ENCODE peak calls at places on chromosomes 13 and 19, in ten cellular contexts. Z, E, V, B, T, X, D, J, P and A are unnamed samples. For H3K4me1, the result is how much of the 10 kb centered on the place peaks cover.

GRCh38 chr19:28294395-28294794 is 918.6 kb downstream of the UQCRFS1 start:
- DNase-seq in B (no peak), J (no peak), D (no peak), T (no peak), V (no peak), X (no peak), E (peak), P (no peak), Z (no peak), A (no peak)

GRCh38 chr19:16121141-16121540 is 9.5 kb downstream of the RAB8A start:
- DNase-seq in B (no peak), V (no peak), J (no peak), E (no peak), T (no peak), D (no peak), P (no peak), Z (no peak), X (no peak), A (no peak)

GRCh38 chr19:55687281-55688172 is 12.5 kb downstream of the EPN1 start:
- DNase-seq in V (peak), X (no peak), D (no peak), Z (no peak), T (no peak), P (no peak), B (no peak), E (peak), J (no peak), A (peak)

GRCh38 chr13:29594310-29594709 is 1.2 kb downstream of the SLC7A1 start:
- DNase-seq in T (peak), D (peak), V (no peak), Z (no peak), X (peak), J (no peak), P (peak), E (peak), B (no peak), A (no peak)

GRCh38 chr19:43626838-43627237 is 7.4 kb upstream of the ZNF428 start:
- DNase-seq in J (no peak), V (no peak), B (no peak), T (no peak), Z (no peak), X (no peak), E (no peak), P (no peak), D (no peak), A (no peak)

GRCh38 chr13:101567841-101568240 is 115.4 kb downstream of the ITGBL1 start:
- DNase-seq in D (no peak), P (no peak), X (no peak), T (no peak), E (no peak), J (no peak), Z (no peak), B (no peak), V (no peak), A (no peak)

GRCh38 chr19:29712744-29713516 is 2.1 kb downstream of the C19orf12 start:
- DNase-seq in V (no peak), P (no peak), X (no peak), E (no peak), B (no peak), Z (no peak), T (no peak), J (no peak), D (no peak), A (no peak)

GRCh38 chr13:80654638-80655249 is 313.8 kb upstream of the SPRY2 start:
- DNase-seq in X (no peak), B (no peak), Z (no peak), J (no peak), T (no peak), P (peak), V (peak), D (no peak), E (no peak), A (peak)

GRCh38 chr13:35484384-35484783 is 7.9 kb upstream of the MAB21L1 start:
- DNase-seq in E (no peak), X (no peak), V (no peak), D (no peak), J (no peak), T (no peak), Z (no peak), P (no peak), B (no peak), A (no peak)

GRCh38 chr19:8316351-8317125 is 4.6 kb downstream of the NDUFA7 start:
- DNase-seq in T (no peak), X (no peak), B (no peak), V (no peak), D (no peak), P (no peak), E (no peak), J (no peak), Z (no peak), A (no peak)

GRCh38 chr13:46962286-46962941 is 65.6 kb upstream of the HTR2A start:
- DNase-seq in E (no peak), T (no peak), P (peak), V (no peak), Z (no peak), X (no peak), B (no peak), D (no peak), J (no peak), A (no peak)

GRCh38 chr13:38582133-38582532 is 104.7 kb upstream of the FREM2 start:
- DNase-seq in B (no peak), J (no peak), Z (no peak), V (no peak), D (no peak), T (peak), P (peak), E (no peak), X (peak), A (no peak)

GRCh38 chr13:106155411-106155810 is 380.1 kb downstream of the EFNB2 start:
- DNase-seq in X (no peak), V (no peak), Z (no peak), E (no peak), J (no peak), D (no peak), B (no peak), P (no peak), T (no peak), A (no peak)

GRCh38 chr19:29088761-29089160 is 124.2 kb downstream of the UQCRFS1 start:
- DNase-seq in Z (no peak), J (peak), D (no peak), P (no peak), X (no peak), E (no peak), B (no peak), T (no peak), V (peak), A (no peak)

GRCh38 chr19:14165986-14166385 is 29.6 kb upstream of the ASF1B start:
- DNase-seq in X (no peak), P (no peak), T (no peak), D (no peak), B (no peak), E (no peak), J (no peak), Z (no peak), V (no peak), A (no peak)

GRCh38 chr13:33058816-33059215 is 42.6 kb downstream of the KL start:
- DNase-seq in X (no peak), E (no peak), J (no peak), B (no peak), P (no peak), T (no peak), D (no peak), V (no peak), Z (no peak), A (no peak)

GRCh38 chr19:45472557-45473365 is 5.0 kb downstream of the FOSB start:
- DNase-seq in E (no peak), D (no peak), B (no peak), T (no peak), J (no peak), V (peak), X (no peak), P (peak), Z (peak), A (peak)

GRCh38 chr13:110882972-110883371 is 31.9 kb downstream of the ANKRD10 start:
- DNase-seq in X (no peak), V (no peak), E (no peak), Z (no peak), P (no peak), J (no peak), D (no peak), B (no peak), T (no peak), A (no peak)

GRCh38 chr19:33143897-33144405 is 12.0 kb downstream of the WDR88 start:
- DNase-seq in B (peak), T (peak), E (peak), X (peak), D (peak), V (peak), P (peak), J (peak), Z (peak), A (peak)

DNA sequence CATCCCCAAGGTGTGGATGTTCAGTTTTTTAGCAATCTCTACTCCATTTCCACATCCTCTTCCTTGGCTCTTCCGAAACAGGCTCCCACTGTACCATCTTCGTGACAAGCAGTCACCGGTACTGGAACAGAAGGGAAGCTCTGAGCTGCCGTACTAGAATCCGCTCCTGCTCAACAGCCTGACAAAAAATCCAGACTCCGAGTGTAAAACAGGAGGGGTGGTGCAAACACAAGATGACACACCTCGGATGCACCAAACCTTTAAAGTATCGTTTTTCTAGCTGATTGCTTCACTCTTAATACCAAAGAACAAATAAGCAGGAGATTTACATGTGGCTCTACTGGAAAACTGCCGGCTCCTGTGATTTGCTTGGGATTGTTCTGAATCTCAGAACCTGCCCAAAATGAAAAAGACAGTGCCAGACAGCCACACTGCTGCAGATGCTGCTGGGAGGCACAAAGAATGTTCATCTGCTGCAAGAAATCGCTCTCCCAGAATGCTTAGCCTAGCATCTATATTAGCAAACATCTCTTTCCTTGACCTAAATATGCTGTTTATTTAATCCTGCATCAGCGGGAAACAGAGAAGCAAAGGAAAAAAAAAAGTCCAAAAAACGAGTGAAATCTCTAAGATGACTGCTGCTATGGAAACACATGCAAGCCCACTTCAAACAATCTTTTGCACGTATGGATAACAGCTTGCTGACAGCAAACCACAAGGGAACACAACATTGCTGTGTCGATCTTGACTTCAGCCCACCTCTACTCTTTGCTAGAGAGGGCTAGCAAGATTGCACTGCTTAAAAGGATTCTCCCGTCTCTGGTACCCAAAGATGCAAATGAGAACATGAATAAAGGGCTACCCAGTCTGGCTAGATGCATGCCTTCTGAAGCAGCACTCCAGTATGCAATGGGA is 38.0 kb upstream of the DOCK9 start:
- DNase-seq in P (no peak), D (no peak), J (no peak), E (no peak), V (no peak), X (no peak), B (no peak), T (no peak), Z (no peak), A (no peak)
- TF ChIP-seq POLR2AphosphoS5 in P (no peak), D (no peak), J (no peak), E (no peak), V (no peak), X (no peak), B (no peak), T (no peak), Z (no peak), A (no peak)

GRCh38 chr19:10976200-10976892 is 15.5 kb downstream of the SMARCA4 start:
- DNase-seq in P (no peak), T (no peak), X (peak), D (peak), J (no peak), E (no peak), V (no peak), B (no peak), Z (no peak), A (no peak)

GRCh38 chr19:10979950-10980349 is 19.1 kb downstream of the SMARCA4 start:
- DNase-seq in J (no peak), P (no peak), D (no peak), V (no peak), T (no peak), X (no peak), E (peak), Z (no peak), B (no peak), A (no peak)

GRCh38 chr19:10971107-10971715 is 10.4 kb downstream of the SMARCA4 start:
- DNase-seq in P (no peak), E (no peak), T (no peak), V (no peak), D (no peak), X (no peak), Z (no peak), B (no peak), J (no peak), A (no peak)

GRCh38 chr19:10977773-10978155 is 16.9 kb downstream of the SMARCA4 start:
- DNase-seq in X (no peak), Z (no peak), B (no peak), E (no peak), J (no peak), D (no peak), T (no peak), P (no peak), V (no peak), A (no peak)

DNA sequence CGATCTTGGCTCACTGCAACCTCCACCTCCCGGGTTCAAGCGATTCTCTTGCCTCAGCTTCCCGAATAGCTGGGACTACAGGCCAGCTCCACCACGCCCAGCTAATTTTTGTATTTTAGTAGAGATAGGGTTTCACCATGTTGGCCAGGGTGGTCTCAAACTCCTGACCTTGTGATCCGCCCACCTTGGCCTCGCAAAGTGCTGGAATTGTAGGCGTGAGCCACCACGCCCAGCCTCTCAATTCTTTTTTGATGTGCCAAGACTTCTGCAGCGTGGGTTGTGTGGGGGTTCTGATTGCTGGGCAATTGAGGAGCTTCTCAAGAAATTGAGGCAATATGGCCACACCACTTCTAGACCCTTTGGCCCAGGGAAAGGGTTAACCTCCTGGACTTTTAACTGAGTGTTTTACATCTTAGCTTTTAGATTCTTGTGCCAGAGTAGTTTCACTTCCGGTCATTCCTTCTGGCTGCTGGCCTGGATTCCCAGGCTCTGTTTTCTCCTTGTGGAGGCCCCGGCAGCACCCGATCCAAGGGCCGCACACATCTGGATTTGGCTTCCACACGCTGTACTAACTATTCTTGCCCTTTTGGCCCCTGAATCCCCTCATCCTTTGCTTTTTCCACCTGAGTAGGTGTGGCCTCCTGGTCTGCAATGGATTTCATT is 14.7 kb downstream of the SMARCA4 start:
- DNase-seq in Z (no peak), X (no peak), V (no peak), D (peak), T (no peak), B (no peak), J (no peak), P (no peak), E (no peak), A (no peak)
- H3K4me1 ChIP-seq in Z (under half), X (under half), V (under half), D (under half), T (under half), B (under half), J (under half), P (under half), E (under half), A (half or more)

GRCh38 chr19:57934820-57935665 is at the start of gene ZNF418:
- DNase-seq in T (peak), V (peak), X (no peak), J (no peak), Z (peak), E (peak), D (peak), P (peak), B (no peak), A (peak)
- TF ChIP-seq POLR2AphosphoS5 in T (peak), V (peak), X (no peak), J (no peak), Z (peak), E (no peak), D (peak), P (peak), B (no peak), A (peak)

DNA sequence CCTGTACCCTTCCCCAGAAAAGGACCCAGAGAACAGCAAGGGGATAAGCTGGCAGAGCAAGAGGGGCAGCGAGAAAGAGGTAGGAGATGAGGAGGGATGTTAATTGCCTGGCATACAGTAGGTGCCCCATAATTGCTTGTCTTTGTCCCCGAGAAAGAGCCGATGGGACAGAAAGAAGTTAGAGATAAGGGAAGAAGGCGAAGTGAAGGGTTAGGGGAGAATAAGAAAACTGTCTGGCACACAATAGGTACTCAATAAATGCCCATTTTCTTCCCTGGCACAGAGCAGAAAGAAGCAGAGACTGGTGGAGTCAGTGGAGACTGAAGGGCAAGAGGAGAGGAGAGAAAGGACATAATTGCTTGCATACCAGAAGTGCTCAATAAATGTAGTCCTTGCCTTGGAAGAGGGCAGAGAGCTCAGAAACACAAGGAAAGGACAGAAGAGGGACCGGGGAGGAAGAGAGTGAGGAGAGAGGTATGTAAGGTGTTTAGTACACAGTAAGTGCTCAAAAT is 15.9 kb downstream of the JOSD2 start:
- DNase-seq in X (no peak), P (no peak), Z (no peak), E (no peak), J (no peak), D (no peak), V (no peak), B (no peak), T (no peak), A (no peak)
- H3K4me1 ChIP-seq in X (under half), P (under half), Z (under half), E (under half), J (under half), D (under half), V (under half), B (under half), T (under half), A (under half)

DNA sequence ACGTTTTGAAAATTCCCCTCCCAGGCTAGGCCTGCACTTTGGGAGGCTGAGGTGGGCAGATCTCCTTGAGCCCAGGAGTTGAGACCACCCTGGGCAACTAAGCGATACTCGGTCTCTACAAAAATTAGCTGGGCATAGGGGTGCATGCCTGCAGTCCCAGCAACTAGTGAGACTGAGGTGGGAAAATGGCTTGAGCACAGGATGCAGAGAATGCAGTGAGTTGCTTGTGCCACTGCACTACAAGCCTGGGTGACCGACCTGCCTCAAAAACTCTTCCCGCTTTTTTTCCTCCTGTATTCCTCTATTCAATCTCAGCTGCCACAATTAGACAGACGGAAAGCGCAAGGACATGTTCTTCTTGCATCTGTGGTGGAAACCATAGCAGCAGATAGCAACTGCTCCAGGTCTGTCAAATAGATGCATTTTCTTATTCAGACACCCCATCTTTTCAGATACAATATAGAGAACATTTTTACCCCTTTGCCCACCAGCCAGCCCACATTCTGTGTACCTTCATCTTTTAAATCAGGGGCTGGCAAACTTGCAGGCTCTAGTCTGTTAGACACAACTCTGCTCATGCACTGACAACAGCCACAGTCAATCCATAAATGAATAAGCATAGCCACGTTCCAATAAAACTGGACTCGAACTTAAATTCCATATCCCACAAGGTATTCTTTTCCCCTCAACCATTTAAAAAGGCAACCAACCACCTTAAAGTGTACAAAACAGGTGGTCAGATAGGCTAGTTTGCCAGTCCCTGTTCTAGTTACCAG is 4.8 kb downstream of the TPT1 start:
- DNase-seq in V (no peak), D (no peak), B (no peak), Z (no peak), P (peak), E (no peak), J (no peak), T (no peak), X (no peak), A (no peak)
- TF ChIP-seq POLR2AphosphoS5 in V (no peak), D (no peak), B (peak), Z (peak), P (peak), E (no peak), J (no peak), T (no peak), X (peak), A (peak)